ENCODE peak calls at places on chromosomes 4 and X, in ten cellular contexts. Z, Y, V, G, R, D, M, X, H and O are unnamed samples.

GRCh38 chr4:25065451-25065850 is 34.7 kb upstream of the LGI2 start:
- DNase-seq in X (no peak), Y (no peak), V (no peak), H (no peak), R (no peak), D (no peak), G (no peak), M (no peak), Z (no peak), O (no peak)

GRCh38 chr4:17448689-17449088 is 63.2 kb downstream of the QDPR start:
- DNase-seq in R (no peak), X (no peak), D (no peak), Y (no peak), H (no peak), M (no peak), V (peak), Z (no peak), G (no peak), O (no peak)

GRCh38 chr4:108889696-108890475 is 127.0 kb upstream of the ETNPPL start:
- DNase-seq in H (no peak), Y (no peak), M (peak), X (no peak), Z (no peak), D (no peak), V (no peak), G (no peak), R (no peak), O (no peak)

GRCh38 chr4:184282251-184282713 is 64.6 kb upstream of the ENPP6 start:
- DNase-seq in X (no peak), Y (no peak), R (no peak), M (peak), H (peak), Z (peak), V (no peak), D (no peak), G (peak), O (no peak)

GRCh38 chrX:12319012-12319519 is 180.8 kb downstream of the FRMPD4 start:
- DNase-seq in V (no peak), X (no peak), D (no peak), Z (no peak), H (no peak), R (no peak), G (no peak), M (no peak), Y (no peak), O (no peak)

GRCh38 chr4:155667538-155668511 is 1.2 kb downstream of the GUCY1A1 start:
- DNase-seq in D (no peak), X (no peak), M (peak), R (peak), H (peak), V (no peak), Z (peak), G (no peak), Y (no peak), O (no peak)

GRCh38 chrX:63713510-63713909 is 71.5 kb downstream of the ARHGEF9 start:
- DNase-seq in R (no peak), Z (no peak), D (no peak), M (peak), Y (no peak), V (peak), H (no peak), X (no peak), G (no peak), O (no peak)

GRCh38 chr4:51963871-51964513 is 56.2 kb downstream of the LRRC66 start:
- DNase-seq in Z (no peak), M (no peak), Y (no peak), G (no peak), X (no peak), D (no peak), V (no peak), R (no peak), H (no peak), O (no peak)

GRCh38 chr4:102610007-102610406 is 108.8 kb downstream of the NFKB1 start:
- DNase-seq in Y (no peak), R (no peak), V (no peak), X (no peak), G (no peak), D (no peak), H (no peak), Z (no peak), M (no peak), O (no peak)

GRCh38 chr4:114287079-114287696 is 307.7 kb upstream of the ARSJ start:
- DNase-seq in D (no peak), Z (peak), M (peak), V (no peak), X (no peak), G (no peak), R (no peak), Y (no peak), H (no peak), O (no peak)

GRCh38 chr4:141501395-141501794 is 135.0 kb upstream of the IL15 start:
- DNase-seq in H (no peak), V (no peak), M (no peak), Z (no peak), X (no peak), G (no peak), R (no peak), D (no peak), Y (no peak), O (no peak)